ENCODE peak calls at places on chromosomes 5 and 9, in ten cellular contexts. K is SW480; D is AG08395; Y is NCI-H1092 treated with DMSO at 0.1 percent for 48 hours; T is breast epithelium; C is psoas muscle; A is effector CD8-positive, alpha-beta T cell; R is fibroblast of pulmonary artery; L is hepatic stellate cell; N is amniotic epithelial cell. U is an unnamed sample.

GRCh38 chr9:89670114-89670513 is 65.3 kb downstream of the GADD45G start:
- DNase-seq in L (no peak), D (no peak), T (no peak), R (no peak), N (no peak), Y (no peak), K (no peak), C (no peak), A (no peak), U (no peak)

GRCh38 chr5:136053336-136054121 is 24.7 kb downstream of the TGFBI start:
- DNase-seq in A (no peak), T (no peak), Y (no peak), N (peak), L (peak), R (peak), D (peak), K (peak), C (peak), U (no peak)

GRCh38 chr9:71796368-71796767 is 28.1 kb upstream of the CEMIP2 start:
- DNase-seq in L (no peak), Y (no peak), K (no peak), R (no peak), D (no peak), T (no peak), C (no peak), A (no peak), N (no peak), U (no peak)

GRCh38 chr9:107242073-107243063 is 40.7 kb upstream of the RAD23B start:
- DNase-seq in D (no peak), R (no peak), T (no peak), A (no peak), L (no peak), Y (no peak), K (peak), C (no peak), N (no peak), U (no peak)

GRCh38 chr9:127397722-127398647 is 1.0 kb downstream of the SLC2A8 start:
- DNase-seq in N (no peak), K (peak), A (no peak), D (peak), C (peak), R (peak), L (peak), T (no peak), Y (peak), U (peak)

GRCh38 chr9:137417161-137418021 is 5.6 kb downstream of the EXD3 start:
- DNase-seq in D (no peak), K (no peak), C (peak), N (no peak), A (no peak), L (no peak), Y (no peak), R (no peak), T (no peak), U (no peak)

GRCh38 chr9:79256691-79257213 is 315.0 kb upstream of the TLE4 start:
- DNase-seq in K (peak), A (no peak), C (no peak), R (peak), L (peak), N (peak), T (no peak), Y (peak), D (peak), U (no peak)

GRCh38 chr9:104082147-104082546 is 12.0 kb upstream of the SMC2 start:
- DNase-seq in A (no peak), R (no peak), Y (no peak), N (no peak), K (no peak), T (no peak), L (no peak), D (no peak), C (no peak), U (no peak)

GRCh38 chr5:124262443-124262842 is 484.0 kb downstream of the ZNF608 start:
- DNase-seq in Y (no peak), N (no peak), C (no peak), T (no peak), A (no peak), D (no peak), K (no peak), R (no peak), L (no peak), U (no peak)

GRCh38 chr5:111901303-111901702 is 144.3 kb upstream of the NREP start:
- DNase-seq in C (no peak), N (no peak), R (no peak), T (no peak), K (no peak), A (no peak), D (no peak), Y (no peak), L (no peak), U (no peak)

GRCh38 chr5:138545919-138546562 is 3.0 kb upstream of the ETF1 start:
- DNase-seq in T (no peak), Y (no peak), D (no peak), N (peak), A (no peak), K (no peak), C (no peak), R (no peak), L (no peak), U (no peak)

GRCh38 chr5:12292610-12293204 is 388.5 kb upstream of the CTNND2 start:
- DNase-seq in K (peak), L (no peak), A (no peak), R (no peak), D (no peak), N (peak), T (no peak), Y (no peak), C (no peak), U (no peak)

GRCh38 chr5:52725065-52725746 is 62.5 kb upstream of the ITGA1 start:
- DNase-seq in A (peak), C (no peak), K (peak), Y (no peak), N (peak), R (peak), L (no peak), T (no peak), D (no peak), U (no peak)

GRCh38 chr5:145499483-145499882 is 335.7 kb downstream of the PRELID2 start:
- DNase-seq in K (no peak), T (no peak), L (no peak), R (peak), D (peak), N (peak), A (no peak), Y (no peak), C (no peak), U (no peak)